ENCODE peak calls at places on chromosomes 4 and X, in four cellular contexts. A, M, P and Z are unnamed samples.

GRCh38 chrX:154380153-154380552 is 1.1 kb downstream of the EMD start:
- DNase-seq in A (no peak), M (no peak), P (no peak), Z (no peak)

GRCh38 chr4:2750719-2751605 is 5.2 kb downstream of the TNIP2 start:
- DNase-seq in A (no peak), M (no peak), P (no peak), Z (no peak)

GRCh38 chrX:47697171-47697570 is 38.2 kb upstream of the UXT start:
- DNase-seq in A (no peak), M (no peak), P (no peak), Z (no peak)

GRCh38 chr4:117326091-117326490 is 240.7 kb upstream of the TRAM1L1 start:
- DNase-seq in A (no peak), M (no peak), P (no peak), Z (no peak)

GRCh38 chrX:150324035-150324728 is 38.9 kb upstream of the MAMLD1 start:
- DNase-seq in A (no peak), M (no peak), P (peak; percentile 93), Z (no peak)

GRCh38 chrX:136425996-136426395 is 61.8 kb upstream of the BRS3 start:
- DNase-seq in A (no peak), M (no peak), P (no peak), Z (no peak)

GRCh38 chr4:184382189-184382846 is 92.0 kb downstream of the IRF2 start:
- DNase-seq in A (no peak), M (no peak), P (no peak), Z (no peak)

GRCh38 chr4:24330198-24330972 is 254.0 kb downstream of the DHX15 start:
- DNase-seq in A (no peak), M (no peak), P (peak; percentile 36), Z (no peak)

GRCh38 chr4:40842725-40843401 is 93.1 kb downstream of the NSUN7 start:
- DNase-seq in A (no peak), M (no peak), P (no peak), Z (no peak)

GRCh38 chr4:145001635-145002034 is 96.4 kb downstream of the ANAPC10 start:
- DNase-seq in A (no peak), M (no peak), P (no peak), Z (no peak)

GRCh38 chr4:5874811-5875465 is 17.9 kb downstream of the CRMP1 start:
- DNase-seq in A (no peak), M (no peak), P (peak; percentile 51), Z (no peak)

GRCh38 chr4:123547818-123548200 is 151.2 kb downstream of the SPRY1 start:
- DNase-seq in A (no peak), M (no peak), P (no peak), Z (no peak)

GRCh38 chrX:110795645-110796510 is at the start of gene CHRDL1:
- DNase-seq in A (no peak), M (no peak), P (peak; percentile 23), Z (no peak)

GRCh38 chrX:153884136-153885076 is 1.6 kb downstream of the L1CAM start:
- DNase-seq in A (no peak), M (no peak), P (no peak), Z (no peak)

GRCh38 chr4:42515156-42515884 is 118.0 kb downstream of the SHISA3 start:
- DNase-seq in A (no peak), M (no peak), P (peak; percentile 54), Z (no peak)

GRCh38 chr4:7197910-7198309 is 5.6 kb downstream of the SORCS2 start:
- DNase-seq in A (no peak), M (no peak), P (no peak), Z (no peak)

GRCh38 chr4:137998666-137999429 is 243.3 kb downstream of the SLC7A11 start:
- DNase-seq in A (no peak), M (no peak), P (peak; percentile 92), Z (no peak)

DNA sequence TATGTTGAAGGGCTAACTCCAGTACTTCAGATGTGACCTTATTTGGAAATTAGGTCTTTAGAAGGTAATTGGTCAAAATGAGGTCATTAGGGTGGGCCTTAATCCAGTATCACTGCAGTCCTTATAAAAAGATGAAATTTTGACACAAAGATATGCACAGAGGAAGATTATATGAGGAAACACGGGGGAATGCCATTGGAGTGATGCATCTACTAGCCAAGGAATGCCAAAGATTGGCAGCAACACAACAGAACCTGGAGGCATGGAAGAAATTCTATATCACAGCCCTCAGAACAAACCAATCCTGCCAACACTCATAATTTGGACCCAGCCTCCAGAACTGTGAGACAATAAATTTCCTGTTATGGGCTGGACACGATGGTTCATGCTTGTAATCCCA is 17.6 kb downstream of the TRIM61 start:
- DNase-seq in A (no peak), M (no peak), P (no peak), Z (no peak)
- H3K27ac ChIP-seq in A (no peak overlapping the region), M (no peak overlapping the region), P (no peak overlapping the region), Z (no peak overlapping the region)

GRCh38 chr4:147480502-147480890 is 401 bp upstream of the EDNRA start:
- DNase-seq in A (no peak), M (no peak), P (no peak), Z (no peak)
- H3K4me3 ChIP-seq in A (peak overlapping the region; percentile 77), M (peak overlapping the region; percentile 42), P (peak overlapping the region; percentile 77), Z (peak overlapping the region; percentile 61)

GRCh38 chr4:94544811-94545210 is 93.1 kb downstream of the PDLIM5 start:
- DNase-seq in A (no peak), M (no peak), P (no peak), Z (no peak)
- H3K4me1 ChIP-seq in A (peaks cover 22% of the 10 kb centered on the region), M (no peaks in the 10 kb centered on the region), P (peaks cover 42% of the 10 kb centered on the region), Z (peaks cover 2% of the 10 kb centered on the region)

DNA sequence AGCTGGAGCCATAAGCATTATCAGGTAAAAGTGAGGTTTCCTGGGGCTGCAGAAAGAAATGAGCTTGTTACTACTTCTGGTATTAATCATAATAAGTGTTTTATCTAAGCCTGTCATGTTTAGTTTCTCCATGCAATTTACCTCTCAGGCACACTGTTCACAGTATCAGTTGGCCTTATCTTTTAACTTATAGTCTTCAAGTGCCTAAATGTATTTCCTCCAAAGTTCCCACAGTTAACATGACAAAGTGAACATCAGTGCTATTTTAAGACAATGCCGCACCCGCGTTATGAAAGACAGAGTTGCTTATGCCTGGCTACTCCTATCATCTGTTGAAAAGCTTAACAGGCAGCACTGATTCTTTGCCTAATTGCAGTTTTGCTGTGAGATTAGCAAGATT is 408.7 kb upstream of the FAM241A start:
- DNase-seq in A (no peak), M (no peak), P (no peak), Z (no peak)
- H3K27ac ChIP-seq in A (no peak overlapping the region), M (no peak overlapping the region), P (no peak overlapping the region), Z (no peak overlapping the region)

GRCh38 chr4:81214144-81214517 is 891 bp downstream of the PRKG2 start:
- DNase-seq in A (no peak), M (no peak), P (no peak), Z (no peak)
- H3K4me3 ChIP-seq in A (peak overlapping the region; percentile 68), M (peak overlapping the region; percentile 70), P (peak overlapping the region; percentile 46), Z (no peak overlapping the region)

DNA sequence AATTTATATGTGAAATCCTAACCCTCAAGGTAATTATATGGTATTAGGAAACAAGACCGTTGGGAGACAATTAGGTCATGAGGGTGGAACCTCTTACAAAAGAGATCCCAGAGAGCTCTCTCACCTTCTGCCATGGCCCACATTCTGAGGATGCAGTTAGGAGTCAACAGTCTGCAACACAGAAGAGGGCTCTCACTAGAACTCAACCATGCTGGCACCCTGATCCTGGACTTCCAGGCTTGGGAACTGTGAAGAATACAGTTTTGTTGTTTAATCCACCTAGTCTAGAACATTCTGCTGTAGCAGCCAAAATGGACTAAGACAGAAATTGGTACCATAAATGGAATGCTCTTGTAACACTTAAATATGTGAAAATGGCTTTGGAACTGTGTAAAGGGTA is 278.8 kb upstream of the GALNTL6 start:
- DNase-seq in A (no peak), M (no peak), P (no peak), Z (no peak)
- H3K4me1 ChIP-seq in A (no peaks in the 10 kb centered on the region), M (no peaks in the 10 kb centered on the region), P (no peaks in the 10 kb centered on the region), Z (no peaks in the 10 kb centered on the region)

DNA sequence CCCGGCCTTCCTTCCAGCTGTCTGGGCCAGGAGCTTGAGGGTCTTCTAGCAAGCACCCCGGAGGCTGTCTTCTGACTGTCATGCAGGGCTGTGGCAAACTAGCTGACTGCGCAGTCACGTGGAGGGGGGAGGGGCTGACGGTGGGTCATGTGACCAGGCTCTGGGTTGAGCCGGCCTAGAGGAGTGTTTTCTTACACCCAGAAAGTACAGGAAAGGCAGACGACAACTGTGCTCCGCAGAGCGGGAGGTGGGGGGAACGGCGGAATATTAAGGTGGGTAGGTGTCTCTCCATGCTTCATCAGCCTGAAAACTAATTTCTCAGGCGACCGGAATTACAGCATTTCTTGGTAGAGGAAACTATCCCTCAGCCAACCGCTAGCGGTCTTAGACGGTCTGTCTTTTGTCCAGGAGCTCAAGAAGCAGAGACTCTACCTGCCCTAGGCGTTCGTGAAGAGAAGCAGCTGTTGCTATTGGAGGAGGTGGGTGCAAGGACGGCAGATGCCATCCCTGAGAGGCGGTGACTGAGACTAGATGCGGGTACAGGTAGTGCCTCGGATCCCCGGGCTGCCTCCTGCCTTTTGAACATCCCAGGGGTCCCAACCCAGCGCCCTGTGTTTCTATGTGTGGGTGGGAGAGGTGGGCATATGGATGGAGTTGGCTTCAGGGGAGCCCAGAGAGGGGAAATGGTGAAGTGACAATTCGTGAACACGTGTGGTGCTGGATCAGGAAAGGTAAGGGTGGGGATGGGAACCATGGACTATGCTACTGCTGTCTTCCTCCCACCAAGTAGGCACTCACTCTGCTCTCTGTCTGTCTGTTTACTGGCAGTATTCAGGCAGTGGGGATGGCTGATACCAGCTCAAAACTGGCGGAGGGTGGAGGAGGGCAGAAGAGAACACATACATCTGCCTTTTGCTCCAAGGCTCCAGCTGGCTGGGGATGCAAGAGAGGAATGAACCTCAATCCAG is 8.8 kb downstream of the GPRASP1 start:
- DNase-seq in A (peak; percentile 29), M (peak; percentile 85), P (peak; percentile 38), Z (no peak)
- H3K27ac ChIP-seq in A (peak overlapping the region; percentile 32), M (peak overlapping the region; percentile 47), P (peak overlapping the region; percentile 50), Z (no peak overlapping the region)

GRCh38 chr4:986949-987688 is at the start of gene IDUA:
- DNase-seq in A (no peak), M (peak; percentile 92), P (peak; percentile 45), Z (no peak)

GRCh38 chr4:988726-989721 is 2.2 kb downstream of the IDUA start:
- DNase-seq in A (no peak), M (no peak), P (no peak), Z (no peak)

GRCh38 chr4:986428-986948 is 356 bp upstream of the IDUA start:
- DNase-seq in A (no peak), M (no peak), P (no peak), Z (no peak)

GRCh38 chr4:989722-990471 is 3.1 kb downstream of the IDUA start:
- DNase-seq in A (no peak), M (no peak), P (no peak), Z (no peak)

DNA sequence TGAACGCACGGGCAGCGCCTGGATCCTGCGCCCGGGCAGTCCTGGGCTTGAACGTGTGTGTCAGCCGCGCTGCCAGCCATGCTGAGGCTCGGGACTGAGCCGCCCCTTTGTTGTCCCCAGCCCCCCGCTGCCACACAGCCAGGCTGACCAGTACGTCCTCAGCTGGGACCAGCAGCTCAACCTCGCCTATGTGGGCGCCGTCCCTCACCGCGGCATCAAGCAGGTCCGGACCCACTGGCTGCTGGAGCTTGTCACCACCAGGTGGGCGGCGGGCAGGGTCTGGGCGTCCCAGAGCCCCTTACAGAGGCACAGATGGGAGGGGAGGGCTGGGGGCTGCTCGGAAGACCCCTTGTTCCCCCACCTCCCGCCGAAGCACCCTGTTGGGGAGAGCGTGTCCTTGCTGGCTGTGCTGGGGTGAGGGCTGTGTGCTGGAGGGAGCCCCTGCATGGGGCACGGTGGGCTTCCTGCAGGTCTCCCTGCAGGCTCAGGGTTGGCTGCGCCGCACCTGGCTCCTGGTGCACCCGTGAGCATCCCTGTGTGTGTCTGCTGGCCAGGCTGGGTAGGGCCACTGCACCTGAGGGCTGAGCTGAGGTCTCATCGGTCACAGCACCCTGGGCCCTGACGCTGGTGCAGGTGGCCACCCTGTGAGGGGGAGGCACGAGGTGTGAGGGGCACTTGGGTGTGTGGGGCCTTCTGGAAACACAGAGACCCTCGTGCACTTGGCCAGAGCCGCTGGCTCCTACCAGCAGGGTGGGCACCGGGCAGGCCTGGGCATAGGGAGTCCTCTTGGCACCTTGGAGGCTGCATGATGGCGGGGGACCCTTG is 1.1 kb downstream of the IDUA start:
- DNase-seq in A (no peak), M (no peak), P (no peak), Z (no peak)
- H3K4me3 ChIP-seq in A (peak overlapping the region; percentile 74), M (peak overlapping the region; percentile 78), P (peak overlapping the region; percentile 80), Z (no peak overlapping the region)